ENCODE peak calls at places on chromosomes 4 and X, in ten cellular contexts. Y is fibroblast of the aortic adventitia; P is astrocyte; H is nephron progenitor cell; S is CD4-positive, alpha-beta T cell; M is foreskin fibroblast; R is right lobe of liver; F is brain microvascular endothelial cell; T is AG09309; U is RWPE1. V is an unnamed sample.

GRCh38 chr4:54556081-54556480 is 101.7 kb upstream of the KIT start:
- DNase-seq in U (no peak), S (no peak), P (no peak), M (no peak), T (no peak), F (no peak), R (no peak), H (no peak), Y (no peak), V (no peak)

GRCh38 chr4:91795947-91796346 is 507.8 kb upstream of the GRID2 start:
- DNase-seq in S (no peak), P (no peak), M (no peak), R (no peak), U (no peak), F (no peak), H (no peak), T (no peak), Y (no peak), V (no peak)

GRCh38 chr4:14218641-14219040 is 591.1 kb upstream of the BOD1L1 start:
- DNase-seq in Y (no peak), M (no peak), S (no peak), U (no peak), P (no peak), R (no peak), T (no peak), H (no peak), F (no peak), V (no peak)

GRCh38 chrX:31334997-31335396 is 263.2 kb upstream of the FTHL17 start:
- DNase-seq in Y (no peak), R (no peak), F (no peak), M (no peak), S (no peak), H (no peak), P (no peak), T (no peak), U (no peak), V (no peak)

GRCh38 chrX:111402378-111402777 is 9.6 kb downstream of the DCX start:
- DNase-seq in H (no peak), P (no peak), F (no peak), T (no peak), U (no peak), M (no peak), R (no peak), Y (no peak), S (no peak), V (no peak)

GRCh38 chrX:1389993-1390285 is 2.0 kb downstream of the SLC25A6 start:
- DNase-seq in Y (no peak), F (no peak), H (no peak), U (no peak), R (no peak), S (no peak), P (no peak), M (no peak), T (no peak), V (no peak)

GRCh38 chr4:105765690-105766407 is 57.3 kb downstream of the GSTCD start:
- DNase-seq in R (no peak), F (peak; percentile 95), Y (peak; percentile 87), S (no peak), U (peak; percentile 60), T (peak; percentile 70), M (peak; percentile 90), H (no peak), P (peak; percentile 93), V (no peak)

GRCh38 chrX:71320126-71320525 is 18.6 kb downstream of the ITGB1BP2 start:
- DNase-seq in H (no peak), F (no peak), M (no peak), Y (no peak), T (no peak), S (no peak), U (no peak), R (no peak), P (no peak), V (no peak)

GRCh38 chr4:1099684-1100335 is 13.6 kb downstream of the RNF212 start:
- DNase-seq in H (no peak), F (no peak), U (no peak), M (no peak), T (no peak), Y (no peak), S (no peak), P (no peak), R (no peak), V (no peak)

GRCh38 chr4:6840062-6840976 is 57.8 kb downstream of the KIAA0232 start:
- DNase-seq in Y (peak; percentile 47), M (peak; percentile 72), F (peak; percentile 18), T (no peak), R (no peak), U (no peak), P (peak; percentile 53), H (peak; percentile 6), S (no peak), V (no peak)

GRCh38 chr4:2058264-2059033 is 678 bp upstream of the NAT8L start:
- DNase-seq in T (no peak), H (peak; percentile 59), F (no peak), R (peak; percentile 21), U (no peak), S (no peak), M (no peak), P (no peak), Y (no peak), V (peak; percentile 67)

GRCh38 chr4:143270266-143270838 is 66.3 kb upstream of the GAB1 start:
- DNase-seq in U (no peak), M (peak; percentile 14), R (no peak), Y (no peak), F (no peak), P (no peak), H (no peak), S (no peak), T (no peak), V (no peak)

GRCh38 chrX:111615227-111615626 is 65.7 kb upstream of the ALG13 start:
- DNase-seq in P (no peak), F (no peak), U (no peak), Y (no peak), R (no peak), M (no peak), T (no peak), S (no peak), H (no peak), V (no peak)

GRCh38 chrX:40003071-40003981 is 94.4 kb downstream of the BCOR start:
- DNase-seq in R (no peak), U (no peak), S (no peak), F (no peak), Y (peak; percentile 31), M (no peak), H (no peak), P (no peak), T (no peak), V (no peak)

GRCh38 chr4:82842593-82842992 is 44.0 kb upstream of the SCD5 start:
- DNase-seq in T (no peak), H (no peak), U (peak; percentile 5), F (peak; percentile 28), Y (peak; percentile 20), S (no peak), P (no peak), R (no peak), M (peak; percentile 40), V (no peak)
- TF ChIP-seq CTCF in T (peak; percentile 41), H (peak; percentile 10), U (peak; percentile 25), F (peak; percentile 63), Y (peak; percentile 43), S (no peak), P (peak; percentile 27), R (no peak), M (peak; percentile 39), V (peak; percentile 35)

GRCh38 chr4:38762560-38762959 is 20.2 kb downstream of the TLR10 start:
- DNase-seq in H (no peak), F (no peak), R (no peak), M (no peak), S (no peak), T (no peak), Y (no peak), U (no peak), P (no peak), V (no peak)

GRCh38 chr4:38760915-38761314 is 21.9 kb downstream of the TLR10 start:
- DNase-seq in U (no peak), F (no peak), Y (no peak), R (no peak), P (no peak), T (no peak), M (no peak), S (no peak), H (no peak), V (no peak)

GRCh38 chr4:38759790-38760122 is 23.0 kb downstream of the TLR10 start:
- DNase-seq in P (no peak), H (no peak), R (no peak), U (no peak), S (no peak), M (no peak), Y (no peak), T (no peak), F (no peak), V (no peak)

GRCh38 chr4:38759077-38759789 is 23.6 kb downstream of the TLR10 start:
- DNase-seq in H (peak; percentile 71), P (peak; percentile 56), S (peak; percentile 55), M (peak; percentile 90), T (no peak), F (peak; percentile 77), R (no peak), Y (peak; percentile 79), U (peak; percentile 42), V (peak; percentile 50)

GRCh38 chr4:38757945-38758344 is 24.8 kb downstream of the TLR10 start:
- DNase-seq in P (no peak), S (no peak), M (no peak), F (no peak), Y (no peak), H (no peak), R (no peak), T (no peak), U (no peak), V (peak; percentile 33)
- TF ChIP-seq CTCF in P (no peak), S (peak; percentile 35), M (no peak), F (peak; percentile 52), Y (peak; percentile 6), H (no peak), R (peak; percentile 47), T (no peak), U (no peak), V (peak; percentile 69)

GRCh38 chr4:140049924-140050681 is 103.9 kb downstream of the MAML3 start:
- DNase-seq in T (no peak), F (no peak), H (peak; percentile 35), Y (peak; percentile 54), P (peak; percentile 43), U (no peak), M (peak; percentile 52), R (no peak), S (no peak), V (peak; percentile 88)
- TF ChIP-seq CTCF in T (peak; percentile 30), F (peak; percentile 78), H (peak; percentile 63), Y (peak; percentile 36), P (peak; percentile 22), U (no peak), M (peak; percentile 35), R (no peak), S (no peak), V (peak; percentile 96)

DNA sequence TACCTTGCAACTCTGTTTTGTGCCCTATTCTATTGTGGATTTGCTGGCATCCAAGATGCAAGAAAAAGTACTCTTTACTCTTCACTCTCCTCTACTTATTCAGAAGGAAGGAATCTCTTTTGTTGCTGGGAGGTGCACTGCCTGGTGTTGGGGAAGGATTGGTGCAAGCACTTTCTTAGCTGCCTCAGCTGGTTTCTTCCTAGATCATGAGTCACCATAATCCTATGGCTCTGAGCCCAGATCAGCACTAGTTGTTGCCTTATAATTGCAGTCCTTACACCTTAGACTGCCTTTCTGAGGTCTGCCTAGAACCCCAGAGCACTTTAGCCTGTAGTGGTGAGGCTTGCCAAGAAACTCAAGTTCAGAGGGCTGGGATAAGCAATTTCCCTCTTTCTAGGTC is 37.0 kb upstream of the CT83 start:
- DNase-seq in U (peak; percentile 36), F (peak; percentile 2), P (no peak), S (no peak), Y (peak; percentile 0), H (no peak), M (peak; percentile 5), R (no peak), T (no peak), V (no peak)
- TF ChIP-seq CTCF in U (no peak), F (no peak), P (no peak), S (no peak), Y (no peak), H (no peak), M (no peak), R (no peak), T (no peak), V (no peak)